ENCODE peak calls at places on chromosome 5, in five cellular contexts. P, B, G, X and E are unnamed samples.

GRCh38 chr5:120457839-120458507 is 6.1 kb upstream of the PRR16 start:
- DNase-seq in G (no peak), X (peak), B (no peak), P (peak), E (no peak)

GRCh38 chr5:132059043-132059695 is 1.3 kb upstream of the IL3 start:
- DNase-seq in X (no peak), P (peak), G (no peak), B (no peak), E (no peak)

GRCh38 chr5:143064661-143065060 is 294.5 kb downstream of the ARHGAP26 start:
- DNase-seq in B (no peak), P (no peak), X (no peak), G (no peak), E (no peak)

GRCh38 chr5:68884144-68884754 is 209.6 kb upstream of the SLC30A5 start:
- DNase-seq in X (peak), P (no peak), G (no peak), B (no peak), E (no peak)

GRCh38 chr5:144352318-144352717 is 181.6 kb downstream of the KCTD16 start:
- DNase-seq in X (no peak), B (no peak), P (no peak), G (no peak), E (no peak)

GRCh38 chr5:177409043-177409801 is at the start of gene F12:
- DNase-seq in P (no peak), B (no peak), X (no peak), G (no peak), E (no peak)

GRCh38 chr5:2441496-2442180 is 309.8 kb downstream of the IRX2 start:
- DNase-seq in B (no peak), P (peak), X (no peak), G (no peak), E (no peak)

GRCh38 chr5:111083323-111083722 is 8.8 kb upstream of the WDR36 start:
- DNase-seq in B (no peak), X (no peak), G (no peak), P (no peak), E (no peak)

GRCh38 chr5:82225525-82226172 is 52.5 kb downstream of the RPS23 start:
- DNase-seq in X (peak), G (peak), B (peak), P (no peak), E (peak)

GRCh38 chr5:123965626-123966025 is 453.6 kb downstream of the CSNK1G3 start:
- DNase-seq in X (peak), P (no peak), G (no peak), B (no peak), E (no peak)

GRCh38 chr5:55173696-55174101 is 722 bp upstream of the CDC20B start:
- DNase-seq in P (no peak), B (no peak), G (no peak), X (no peak), E (no peak)

GRCh38 chr5:100824635-100825034 is 78.4 kb downstream of the ST8SIA4 start:
- DNase-seq in G (no peak), B (no peak), X (no peak), P (no peak), E (no peak)

GRCh38 chr5:135110941-135111596 is 77.0 kb upstream of the PITX1 start:
- DNase-seq in P (no peak), B (no peak), X (no peak), G (peak), E (no peak)